ENCODE peak calls at places on chromosome 2, in ten cellular contexts. K is HCT116, D is sigmoid colon, A is stomach, E is K562, R is spleen, V is GM23338, U is HepG2, L is upper lobe of left lung, F is transverse colon. S is an unnamed sample.

GRCh38 chr2:487495-488079 is 189.6 kb downstream of the TMEM18 start:
- DNase-seq in K (no peak), D (no peak), A (no peak), E (no peak), R (peak; percentile 58), V (no peak), U (no peak), L (no peak), F (no peak), S (no peak)

GRCh38 chr2:188042412-188042811 is 249.3 kb upstream of the GULP1 start:
- DNase-seq in K (no peak), D (no peak), A (no peak), E (no peak), R (no peak), V (no peak), U (no peak), L (no peak), F (no peak), S (no peak)

GRCh38 chr2:219467736-219468075 is 31.0 kb upstream of the GMPPA start:
- DNase-seq in K (no peak), D (no peak), A (no peak), E (no peak), R (no peak), V (no peak), U (no peak), L (no peak), F (no peak), S (no peak)

GRCh38 chr2:27638709-27639108 is 9.9 kb downstream of the GPN1 start:
- DNase-seq in K (no peak), D (no peak), A (no peak), E (no peak), R (no peak), V (no peak), U (no peak), L (no peak), F (no peak), S (no peak)

GRCh38 chr2:11270891-11271290 is 73.5 kb downstream of the ROCK2 start:
- DNase-seq in K (no peak), D (no peak), A (no peak), E (peak; percentile 11), R (no peak), V (no peak), U (no peak), L (no peak), F (no peak), S (no peak)

GRCh38 chr2:239193426-239193825 is 207.4 kb downstream of the HDAC4 start:
- DNase-seq in K (no peak), D (peak; percentile 68), A (peak; percentile 16), E (no peak), R (no peak), V (no peak), U (no peak), L (peak; percentile 18), F (no peak), S (no peak)

GRCh38 chr2:151315381-151315903 is 26.0 kb upstream of the NMI start:
- DNase-seq in K (no peak), D (peak; percentile 77), A (no peak), E (no peak), R (no peak), V (no peak), U (no peak), L (no peak), F (no peak), S (no peak)

GRCh38 chr2:108579631-108580030 is 45.4 kb downstream of the LIMS1 start:
- DNase-seq in K (no peak), D (no peak), A (no peak), E (no peak), R (peak; percentile 81), V (no peak), U (no peak), L (peak; percentile 47), F (no peak), S (no peak)

GRCh38 chr2:114113527-114113926 is 223.6 kb downstream of the ACTR3 start:
- DNase-seq in K (no peak), D (no peak), A (no peak), E (no peak), R (no peak), V (peak; percentile 19), U (no peak), L (no peak), F (no peak), S (no peak)

GRCh38 chr2:186891219-186891621 is 42.2 kb upstream of the ZSWIM2 start:
- DNase-seq in K (peak; percentile 15), D (no peak), A (no peak), E (no peak), R (no peak), V (no peak), U (no peak), L (no peak), F (no peak), S (no peak)

GRCh38 chr2:230068658-230069080 is at the start of gene SLC16A14:
- DNase-seq in K (peak; percentile 63), D (no peak), A (no peak), E (no peak), R (no peak), V (peak; percentile 66), U (no peak), L (no peak), F (peak; percentile 49), S (peak; percentile 63)

GRCh38 chr2:8636691-8637636 is 44.9 kb upstream of the ID2 start:
- DNase-seq in K (no peak), D (peak; percentile 60), A (no peak), E (no peak), R (peak; percentile 63), V (peak; percentile 72), U (no peak), L (no peak), F (no peak), S (no peak)

GRCh38 chr2:134235771-134236170 is 18.1 kb upstream of the MGAT5 start:
- DNase-seq in K (no peak), D (no peak), A (no peak), E (no peak), R (no peak), V (no peak), U (no peak), L (no peak), F (no peak), S (no peak)

GRCh38 chr2:134233733-134234135 is 20.1 kb upstream of the MGAT5 start:
- DNase-seq in K (no peak), D (no peak), A (no peak), E (no peak), R (no peak), V (no peak), U (no peak), L (no peak), F (no peak), S (no peak)

GRCh38 chr2:134232461-134232860 is 21.4 kb upstream of the MGAT5 start:
- DNase-seq in K (no peak), D (no peak), A (no peak), E (no peak), R (no peak), V (no peak), U (no peak), L (no peak), F (no peak), S (no peak)

GRCh38 chr2:134232868-134233732 is 20.8 kb upstream of the MGAT5 start:
- DNase-seq in K (no peak), D (no peak), A (no peak), E (no peak), R (no peak), V (no peak), U (no peak), L (no peak), F (no peak), S (no peak)

DNA sequence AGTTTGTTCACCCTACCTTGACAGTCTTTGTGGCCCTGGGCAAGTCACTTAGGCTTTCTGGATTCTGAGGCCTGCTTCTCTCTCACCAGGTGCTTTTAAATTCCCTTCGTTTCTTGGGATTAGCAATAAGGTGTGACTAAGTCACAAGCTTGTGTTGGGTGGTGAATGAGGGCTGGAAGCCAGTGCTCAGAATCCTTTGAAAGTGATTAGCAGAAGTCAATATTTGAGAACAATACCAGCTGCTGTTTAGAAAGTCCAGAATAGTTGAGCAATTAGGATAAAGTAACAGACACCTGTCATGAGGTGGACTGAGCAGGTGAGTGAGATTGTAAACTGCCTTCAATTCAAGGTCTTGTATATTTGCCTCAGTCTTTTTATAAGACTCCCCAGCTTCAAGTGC is 19.3 kb upstream of the MGAT5 start:
- DNase-seq in K (no peak), D (no peak), A (peak; percentile 76), E (no peak), R (no peak), V (no peak), U (peak; percentile 28), L (no peak), F (no peak), S (no peak)
- H3K4me3 ChIP-seq in K (no peak overlapping the region), D (no peak overlapping the region), A (no peak overlapping the region), E (no peak overlapping the region), R (no peak overlapping the region), V (no peak overlapping the region), U (no peak overlapping the region), L (no peak overlapping the region), F (no peak overlapping the region), S (no peak overlapping the region)

DNA sequence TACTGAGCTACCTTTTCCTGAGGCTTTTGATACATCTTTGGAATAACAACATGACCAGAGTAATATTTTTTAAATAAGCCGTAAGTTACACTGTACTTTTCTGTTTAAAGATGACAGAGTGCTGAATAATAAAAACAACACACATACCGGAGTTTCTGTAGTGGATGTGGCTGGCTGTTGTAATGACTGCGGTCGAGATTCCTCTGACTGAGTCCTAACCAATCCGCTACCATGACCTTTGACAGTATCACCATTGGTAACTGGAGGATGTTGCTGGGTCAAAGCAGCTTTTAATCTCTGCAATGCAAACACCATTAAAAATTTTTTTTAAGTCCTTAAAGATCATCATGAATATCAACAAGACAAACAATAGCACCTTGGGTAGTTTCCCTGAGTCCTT is 70.7 kb downstream of the ATF2 start:
- DNase-seq in K (no peak), D (no peak), A (no peak), E (no peak), R (no peak), V (no peak), U (no peak), L (no peak), F (no peak), S (peak; percentile 54)
- H3K4me1 ChIP-seq in K (no peaks in the 10 kb centered on the region), D (no peaks in the 10 kb centered on the region), A (peaks cover 5% of the 10 kb centered on the region), E (no peaks in the 10 kb centered on the region), R (no peaks in the 10 kb centered on the region), V (no peaks in the 10 kb centered on the region), U (no peaks in the 10 kb centered on the region), L (no peaks in the 10 kb centered on the region), F (no peaks in the 10 kb centered on the region), S (no peaks in the 10 kb centered on the region)

DNA sequence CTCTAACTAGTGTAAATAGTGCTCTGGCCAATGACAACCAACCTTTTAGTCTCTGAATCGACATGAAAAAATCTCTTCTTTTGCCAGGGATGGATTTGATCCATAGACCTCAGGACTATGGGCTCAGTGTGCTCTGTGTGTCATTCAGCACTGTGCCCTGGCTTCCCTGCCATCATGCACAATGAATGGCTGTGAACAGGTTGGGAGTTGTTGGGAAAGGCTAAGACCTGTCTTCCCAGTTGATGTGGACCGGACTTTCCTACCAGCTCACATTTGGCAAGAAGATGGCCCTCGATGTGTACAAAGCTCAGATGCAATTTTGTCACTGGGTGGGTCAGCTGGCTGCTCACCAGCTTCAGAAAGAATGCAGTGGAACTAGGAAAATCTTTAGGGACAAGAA is 26.0 kb upstream of the ARHGAP25 start:
- DNase-seq in K (no peak), D (no peak), A (no peak), E (no peak), R (no peak), V (no peak), U (no peak), L (no peak), F (no peak), S (no peak)
- TF ChIP-seq POLR2AphosphoS5 in K (no peak), D (no peak), A (no peak), E (no peak), R (no peak), V (no peak), U (no peak), L (no peak), F (no peak), S (no peak)

GRCh38 chr2:191347154-191347553 is 102.0 kb downstream of the MYO1B start:
- DNase-seq in K (no peak), D (no peak), A (no peak), E (no peak), R (no peak), V (no peak), U (no peak), L (no peak), F (no peak), S (no peak)
- H3K4me3 ChIP-seq in K (no peak overlapping the region), D (no peak overlapping the region), A (no peak overlapping the region), E (no peak overlapping the region), R (no peak overlapping the region), V (no peak overlapping the region), U (no peak overlapping the region), L (no peak overlapping the region), F (no peak overlapping the region), S (no peak overlapping the region)

S was measured in Panc1.